ENCODE peak calls at places on chromosome 19, in six cellular contexts. I is left lung, X is suprapubic skin, U is ascending aorta, C is adrenal gland, M is dorsolateral prefrontal cortex. S is an unnamed sample. For H3K27me3, the result is how much of the 10 kb centered on the place peaks cover.

GRCh38 chr19:33624586-33625153 is 2.9 kb downstream of the CHST8 start:
- DNase-seq in I (no peak), X (no peak), U (no peak), C (no peak), M (no peak), S (no peak)

GRCh38 chr19:34879563-34879962 is 47.1 kb upstream of the ZNF30 start:
- DNase-seq in I (no peak), X (no peak), U (no peak), C (no peak), M (no peak), S (no peak)

GRCh38 chr19:33048806-33049676 is 15.6 kb downstream of the RHPN2 start:
- DNase-seq in I (no peak), X (no peak), U (no peak), C (no peak), M (no peak), S (no peak)

GRCh38 chr19:34504809-34505291 is 23.3 kb downstream of the WTIP start:
- DNase-seq in I (peak), X (no peak), U (peak), C (no peak), M (no peak), S (no peak)

GRCh38 chr19:48102870-48103751 is 7.5 kb downstream of the PLA2G4C start:
- DNase-seq in I (no peak), X (no peak), U (no peak), C (no peak), M (no peak), S (no peak)

GRCh38 chr19:28404462-28404861 is 808.5 kb downstream of the UQCRFS1 start:
- DNase-seq in I (no peak), X (no peak), U (no peak), C (no peak), M (no peak), S (no peak)

GRCh38 chr19:15469513-15470297 is 5.4 kb upstream of the RASAL3 start:
- DNase-seq in I (no peak), X (no peak), U (no peak), C (no peak), M (no peak), S (no peak)

GRCh38 chr19:8641908-8642547 is 11.6 kb downstream of the NFILZ start:
- DNase-seq in I (no peak), X (no peak), U (no peak), C (no peak), M (no peak), S (no peak)

GRCh38 chr19:35397064-35397463 is 26.2 kb downstream of the GPR42 start:
- DNase-seq in I (no peak), X (no peak), U (no peak), C (no peak), M (no peak), S (no peak)

GRCh38 chr19:48182434-48182833 is 12.0 kb downstream of the ZSWIM9 start:
- DNase-seq in I (no peak), X (no peak), U (no peak), C (no peak), M (no peak), S (no peak)

GRCh38 chr19:6035026-6035425 is 57.1 kb upstream of the RANBP3 start:
- DNase-seq in I (no peak), X (peak), U (no peak), C (no peak), M (no peak), S (no peak)

GRCh38 chr19:49056101-49056901 is 1.2 kb downstream of the CGB7 start:
- DNase-seq in I (peak), X (no peak), U (peak), C (peak), M (no peak), S (no peak)

GRCh38 chr19:7547153-7547552 is 11.6 kb downstream of the PNPLA6 start:
- DNase-seq in I (no peak), X (no peak), U (no peak), C (no peak), M (no peak), S (no peak)

GRCh38 chr19:15112385-15112784 is 5.2 kb downstream of the SYDE1 start:
- DNase-seq in I (no peak), X (no peak), U (no peak), C (no peak), M (no peak), S (no peak)

GRCh38 chr19:38209671-38210457 is 14.2 kb downstream of the DPF1 start:
- DNase-seq in I (peak), X (no peak), U (peak), C (peak), M (peak), S (no peak)

GRCh38 chr19:29475469-29475868 is 50.3 kb upstream of the VSTM2B start:
- DNase-seq in I (no peak), X (no peak), U (no peak), C (no peak), M (no peak), S (no peak)

GRCh38 chr19:4575267-4575793 is 15.8 kb upstream of the SEMA6B start:
- DNase-seq in I (peak), X (no peak), U (peak), C (no peak), M (no peak), S (no peak)

GRCh38 chr19:3607398-3608078 is 863 bp upstream of the TBXA2R start:
- DNase-seq in I (peak), X (peak), U (peak), C (peak), M (no peak), S (no peak)

GRCh38 chr19:33400856-33401682 is 27.6 kb downstream of the CEBPG start:
- DNase-seq in I (peak), X (peak), U (no peak), C (no peak), M (peak), S (no peak)

GRCh38 chr19:4802711-4803110 is 11.2 kb downstream of the FEM1A start:
- DNase-seq in I (no peak), X (no peak), U (no peak), C (no peak), M (no peak), S (no peak)

GRCh38 chr19:13839938-13840750 is 36.8 kb upstream of the NANOS3 start:
- DNase-seq in I (peak), X (peak), U (peak), C (peak), M (no peak), S (no peak)

GRCh38 chr19:5253403-5254110 is 87.1 kb downstream of the PTPRS start:
- DNase-seq in I (no peak), X (no peak), U (peak), C (no peak), M (no peak), S (no peak)

GRCh38 chr19:4501005-4501591 is 17.2 kb downstream of the PLIN4 start:
- DNase-seq in I (no peak), X (no peak), U (no peak), C (no peak), M (no peak), S (no peak)

GRCh38 chr19:3360494-3361383 is 5.6 kb upstream of the NFIC start:
- DNase-seq in I (peak), X (peak), U (peak), C (peak), M (peak), S (no peak)

DNA sequence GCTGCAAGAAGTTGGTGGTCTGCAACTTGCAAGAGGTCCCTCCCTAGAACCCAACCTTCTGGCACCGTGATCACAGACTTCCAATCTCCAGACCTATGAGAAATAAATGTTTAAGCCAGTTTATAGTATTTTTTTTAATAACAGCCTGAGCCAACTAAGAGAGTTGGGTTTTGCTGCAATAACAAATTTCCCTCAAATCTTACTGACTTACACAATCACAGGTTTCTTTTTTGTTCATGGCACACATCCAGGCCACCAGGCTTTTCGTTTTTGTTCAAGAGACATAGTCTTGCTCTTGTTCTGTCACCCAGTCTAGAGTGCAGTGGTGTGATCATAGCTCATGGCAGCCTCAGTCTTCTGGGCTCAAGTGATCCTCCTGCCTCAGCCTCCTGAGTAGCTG is 2.0 kb upstream of the SELENOV start:
- DNase-seq in I (no peak), X (no peak), U (no peak), C (no peak), M (no peak), S (no peak)
- H3K27ac ChIP-seq in I (no peak), X (no peak), U (no peak), C (no peak), M (no peak), S (no peak)

GRCh38 chr19:12217332-12217731 is 54.4 kb downstream of the ZNF136 start:
- DNase-seq in I (no peak), X (no peak), U (no peak), C (no peak), M (no peak), S (no peak)
- H3K4me3 ChIP-seq in I (no peak), X (no peak), U (no peak), C (no peak), M (no peak), S (no peak)

DNA sequence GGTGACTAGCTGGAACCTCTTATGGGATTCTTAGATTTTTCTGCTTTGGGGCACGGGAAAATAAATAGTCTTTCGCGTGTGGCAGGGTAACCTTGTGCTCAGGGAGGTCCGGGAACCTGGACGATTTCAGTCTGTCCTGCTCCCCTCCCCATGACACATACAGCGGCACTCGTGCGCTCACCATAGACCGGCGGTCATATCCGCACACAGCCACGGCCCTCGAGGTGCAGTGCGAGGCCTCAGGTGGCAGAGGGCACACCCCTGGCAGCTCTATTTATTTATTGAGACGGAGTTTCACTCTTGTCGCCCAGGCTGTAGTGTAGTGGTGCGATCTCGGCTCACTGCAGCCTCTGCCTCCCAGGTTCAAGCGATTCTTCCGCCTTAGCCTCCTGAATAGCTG is 3.0 kb downstream of the ONECUT3 start:
- DNase-seq in I (no peak), X (no peak), U (no peak), C (no peak), M (no peak), S (no peak)
- H3K27me3 ChIP-seq in I (half or more), X (half or more), U (under half), C (half or more), M (half or more), S (half or more)

DNA sequence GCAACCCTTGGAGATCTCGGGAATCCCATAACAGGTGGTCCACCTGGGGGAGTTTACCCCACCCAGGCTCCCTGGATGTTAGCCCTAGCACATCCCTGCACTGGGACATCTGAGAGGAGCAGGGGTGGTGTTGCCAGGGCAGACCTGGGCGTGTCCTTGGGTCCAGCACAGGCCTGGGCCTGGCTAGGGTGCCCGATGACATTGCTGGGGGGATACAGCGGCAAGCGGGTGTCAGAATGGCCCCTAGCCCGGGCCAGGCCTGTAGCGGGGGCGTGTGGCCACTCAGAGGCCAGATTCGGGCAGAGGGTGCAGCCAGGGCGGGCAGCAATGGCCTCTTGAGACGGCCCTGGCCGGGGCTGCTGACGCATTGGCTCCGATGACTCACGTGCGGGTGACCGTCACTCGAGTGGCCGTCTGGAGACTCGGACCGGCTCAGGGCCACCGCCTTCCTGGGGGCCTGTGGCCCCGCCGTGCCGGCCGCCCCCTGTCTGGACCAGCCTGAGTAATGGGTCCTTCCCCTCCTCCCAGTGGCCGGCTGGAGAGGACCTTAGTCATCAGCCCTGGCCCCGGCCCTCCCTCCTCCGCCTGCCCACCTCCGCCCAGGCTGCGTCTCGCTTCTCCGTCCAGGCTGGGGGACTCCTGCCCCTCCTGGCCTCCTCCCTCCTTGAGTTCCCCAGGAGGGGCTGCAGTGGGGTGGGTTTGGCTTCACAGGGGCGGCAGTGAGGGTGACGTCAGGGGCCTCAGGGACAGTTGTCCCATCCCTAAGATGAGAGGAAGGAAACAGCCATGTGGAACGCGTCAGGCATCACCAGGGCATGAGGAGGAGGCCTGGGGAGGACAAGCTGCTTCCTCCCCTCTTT is 23.2 kb upstream of the CRTC1 start:
- DNase-seq in I (peak), X (no peak), U (peak), C (peak), M (no peak), S (no peak)
- H3K27ac ChIP-seq in I (peak), X (peak), U (peak), C (peak), M (peak), S (peak)

GRCh38 chr19:53394522-53394973 is 401 bp upstream of the ZNF765 start:
- DNase-seq in I (peak), X (peak), U (peak), C (peak), M (peak), S (no peak)
- H3K4me3 ChIP-seq in I (peak), X (peak), U (peak), C (peak), M (peak), S (peak)

GRCh38 chr19:55080121-55080914 is 4.6 kb downstream of the EPS8L1 start:
- DNase-seq in I (peak), X (peak), U (no peak), C (peak), M (no peak), S (no peak)

GRCh38 chr19:55082023-55082851 is 6.6 kb downstream of the EPS8L1 start:
- DNase-seq in I (no peak), X (peak), U (no peak), C (no peak), M (no peak), S (no peak)

GRCh38 chr19:55081773-55082022 is 6.0 kb downstream of the EPS8L1 start:
- DNase-seq in I (no peak), X (no peak), U (no peak), C (no peak), M (no peak), S (no peak)

GRCh38 chr19:55079400-55080038 is 3.9 kb downstream of the EPS8L1 start:
- DNase-seq in I (no peak), X (no peak), U (no peak), C (no peak), M (no peak), S (no peak)

DNA sequence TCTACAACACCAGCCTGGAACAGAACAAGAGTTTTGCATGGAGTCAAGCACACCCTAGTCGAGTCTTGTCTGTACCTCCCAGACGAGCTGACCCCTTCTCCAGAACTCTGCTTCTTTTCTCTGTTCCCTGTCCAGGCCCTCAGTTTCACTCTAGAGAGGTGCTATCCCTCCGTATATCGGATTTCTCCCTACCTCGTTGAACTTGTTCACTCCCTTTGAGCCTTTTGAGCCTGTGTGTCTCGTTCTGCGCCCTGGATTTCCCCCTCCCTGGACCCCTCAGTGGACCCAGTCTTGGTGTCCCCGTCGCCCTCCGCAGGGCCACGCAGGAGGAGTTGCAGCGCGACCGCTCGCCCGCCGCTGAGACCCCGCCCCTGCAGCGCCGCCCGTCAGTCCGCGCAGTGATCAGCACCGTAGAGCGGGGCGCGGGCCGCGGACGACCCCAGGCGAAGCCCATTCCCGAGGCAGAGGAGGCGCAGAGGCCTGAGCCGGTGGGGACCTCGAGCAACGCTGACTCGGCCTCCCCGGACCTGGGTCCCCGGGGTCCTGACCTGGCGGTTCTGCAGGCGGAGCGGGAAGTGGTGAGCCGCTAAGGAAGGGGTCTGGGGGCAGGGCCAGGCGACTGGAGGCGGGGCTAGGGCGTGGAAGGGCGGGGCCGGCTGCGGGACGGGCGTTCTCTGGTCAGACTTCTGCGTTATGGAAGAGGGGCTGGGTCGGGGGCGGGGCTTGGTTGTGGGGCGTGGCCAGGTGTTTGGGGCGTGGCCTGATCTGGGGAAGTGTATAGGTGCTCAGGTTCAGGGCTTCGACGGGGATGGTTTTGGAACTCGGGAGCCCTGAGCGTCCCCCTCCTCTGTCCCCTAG is 5.5 kb downstream of the EPS8L1 start:
- DNase-seq in I (peak), X (peak), U (peak), C (peak), M (no peak), S (no peak)
- H3K27me3 ChIP-seq in I (under half), X (half or more), U (under half), C (half or more), M (half or more), S (under half)

GRCh38 chr19:17404015-17404414 is 1.4 kb downstream of the BST2 start:
- DNase-seq in I (no peak), X (no peak), U (no peak), C (peak), M (no peak), S (no peak)
- H3K27ac ChIP-seq in I (peak), X (no peak), U (peak), C (peak), M (no peak), S (peak)

DNA sequence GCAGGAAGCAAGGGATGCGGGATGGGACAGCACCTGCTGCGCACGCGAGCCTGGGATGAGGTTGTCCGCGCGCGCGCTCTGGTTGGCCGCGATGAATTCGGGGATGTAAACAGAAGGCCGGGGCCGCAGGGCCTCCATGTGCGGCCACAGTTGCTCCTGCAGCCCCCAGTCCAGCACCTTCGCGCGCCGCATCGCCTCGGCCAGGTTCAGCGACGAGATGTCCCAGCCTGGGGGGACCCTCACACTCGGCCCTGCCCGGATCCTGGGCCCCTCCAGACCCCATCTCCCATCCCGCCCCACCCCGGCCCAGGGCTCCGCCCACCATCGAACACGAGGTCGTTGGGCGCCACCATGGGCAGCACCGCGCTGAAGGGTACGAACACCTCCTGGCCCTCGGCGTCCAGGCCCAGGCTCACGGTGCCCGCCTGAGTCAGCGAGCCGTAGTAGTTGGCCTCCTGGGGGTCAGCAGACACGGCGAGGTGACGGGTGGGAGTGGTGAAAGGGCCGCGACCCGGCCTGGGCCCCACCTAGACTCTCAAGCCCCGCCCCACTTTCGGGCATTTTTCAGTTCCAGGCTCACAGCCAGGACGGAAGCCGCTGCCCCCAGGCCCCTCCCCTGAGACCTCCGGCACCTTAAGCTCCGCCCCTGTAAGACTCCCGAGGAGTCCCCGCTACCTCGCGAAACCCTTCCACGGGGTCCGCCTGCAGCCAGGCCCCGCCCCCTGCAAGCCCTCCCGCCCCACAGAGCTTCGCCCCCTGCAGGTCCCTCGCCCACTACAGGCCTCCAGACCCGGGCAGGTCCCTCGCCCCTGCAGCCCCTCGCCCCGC is 1.1 kb downstream of the ISYNA1 start:
- DNase-seq in I (peak), X (peak), U (peak), C (peak), M (no peak), S (no peak)
- H3K4me3 ChIP-seq in I (peak), X (peak), U (peak), C (peak), M (peak), S (peak)

DNA sequence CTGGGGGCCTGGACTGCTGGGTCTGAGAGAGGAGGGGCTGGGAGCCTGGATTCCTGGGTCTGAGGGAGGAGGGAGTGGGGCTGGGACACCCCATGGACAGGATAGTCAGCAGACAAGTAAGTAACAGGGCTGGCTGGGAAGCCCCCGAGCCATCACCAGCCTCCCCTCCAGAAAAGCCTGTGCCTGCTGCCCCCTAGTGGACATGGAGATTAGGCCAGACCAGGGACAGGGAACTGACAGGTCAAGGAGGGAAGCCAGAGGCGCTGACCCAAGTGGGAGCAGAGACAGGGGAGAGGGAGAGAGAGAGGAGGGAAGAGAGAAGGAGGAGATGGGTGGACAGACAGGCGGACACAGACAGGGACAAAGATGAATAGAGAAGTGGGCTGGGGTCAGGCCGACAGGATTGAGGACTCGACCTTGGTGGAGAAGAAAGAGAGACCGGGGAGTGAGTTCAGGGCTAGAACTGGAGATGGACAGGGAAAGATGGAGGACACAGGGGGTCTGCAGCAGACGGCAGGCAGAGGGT is 6.7 kb upstream of the ERFL start:
- DNase-seq in I (peak), X (no peak), U (no peak), C (peak), M (no peak), S (no peak)
- H3K27me3 ChIP-seq in I (under half), X (half or more), U (under half), C (under half), M (under half), S (half or more)

S was measured in esophagus squamous epithelium.